ENCODE peak calls at places on chromosomes 12 and 14, in ten cellular contexts. M, X, N, Y, L, I, Z, H, A and C are unnamed samples.

GRCh38 chr14:101501858-101502615 is 59.3 kb upstream of the DIO3 start:
- DNase-seq in M (peak; percentile 28), X (no peak), N (no peak), Y (no peak), L (no peak), I (no peak), Z (no peak), H (no peak), A (peak; percentile 16), C (no peak)

GRCh38 chr12:46454981-46455380 is 82.4 kb upstream of the SLC38A2 start:
- DNase-seq in M (no peak), X (no peak), N (no peak), Y (no peak), L (no peak), I (no peak), Z (no peak), H (no peak), A (no peak), C (no peak)

GRCh38 chr12:69919565-69919964 is 94.5 kb downstream of the MYRFL start:
- DNase-seq in M (no peak), X (no peak), N (no peak), Y (no peak), L (no peak), I (no peak), Z (no peak), H (no peak), A (no peak), C (no peak)

GRCh38 chr12:46269429-46270241 is 792 bp upstream of the SLC38A1 start:
- DNase-seq in M (no peak), X (peak; percentile 15), N (no peak), Y (no peak), L (no peak), I (peak; percentile 20), Z (no peak), H (peak; percentile 67), A (no peak), C (peak; percentile 30)

GRCh38 chr12:4027412-4027811 is 154.2 kb upstream of the PARP11 start:
- DNase-seq in M (no peak), X (no peak), N (no peak), Y (no peak), L (peak; percentile 7), I (no peak), Z (no peak), H (peak; percentile 67), A (no peak), C (no peak)

GRCh38 chr12:77625441-77625840 is 205.3 kb upstream of the NAV3 start:
- DNase-seq in M (no peak), X (no peak), N (no peak), Y (no peak), L (peak; percentile 91), I (no peak), Z (no peak), H (no peak), A (no peak), C (no peak)

GRCh38 chr12:87953257-87953860 is 75.8 kb downstream of the C12orf50 start:
- DNase-seq in M (no peak), X (peak; percentile 26), N (no peak), Y (no peak), L (peak; percentile 71), I (no peak), Z (peak; percentile 72), H (no peak), A (no peak), C (no peak)

GRCh38 chr14:54818201-54819133 is 84.2 kb downstream of the GCH1 start:
- DNase-seq in M (no peak), X (no peak), N (no peak), Y (no peak), L (peak; percentile 69), I (no peak), Z (no peak), H (no peak), A (no peak), C (no peak)

GRCh38 chr14:95040723-95041476 is 116.4 kb downstream of the DICER1 start:
- DNase-seq in M (peak; percentile 49), X (no peak), N (no peak), Y (peak; percentile 9), L (peak; percentile 32), I (no peak), Z (peak; percentile 11), H (no peak), A (peak; percentile 20), C (no peak)

DNA sequence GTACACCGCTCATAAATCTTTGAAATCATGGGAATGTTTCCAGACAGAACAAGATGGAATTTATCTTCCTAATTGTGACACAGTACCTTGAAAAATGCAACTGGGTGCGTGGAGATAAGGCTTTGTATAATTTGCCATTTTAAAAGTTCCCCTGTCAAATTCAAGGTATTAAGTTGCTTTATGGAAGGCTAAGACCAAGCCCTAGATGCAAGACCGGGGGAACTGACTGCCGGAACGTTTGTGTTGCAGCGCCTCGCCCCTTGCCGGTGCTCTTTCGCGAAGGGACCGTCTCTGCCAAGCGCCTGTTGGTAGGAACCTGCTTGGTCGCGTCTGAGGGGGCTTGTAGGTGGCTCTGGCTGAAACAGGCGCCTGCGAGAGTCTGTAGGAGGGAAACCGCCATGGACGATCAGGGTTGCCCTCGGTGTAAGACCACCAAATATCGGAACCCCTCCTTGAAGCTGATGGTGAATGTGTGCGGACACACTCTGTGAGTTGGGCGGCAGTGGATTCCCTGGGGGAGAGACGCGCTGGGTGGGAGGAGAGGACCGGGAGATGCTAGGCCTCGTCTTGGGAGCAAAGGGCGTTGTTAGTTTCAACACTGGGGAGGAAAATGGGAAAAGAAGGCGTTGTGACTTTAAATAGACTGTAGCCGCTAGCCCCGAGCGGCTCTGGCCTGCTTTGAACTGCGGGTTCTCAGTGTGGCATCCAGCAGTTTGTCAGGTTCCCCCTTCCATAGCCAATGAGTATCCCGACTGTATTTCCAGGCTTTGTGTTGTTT is at the start of gene MNAT1:
- DNase-seq in M (peak; percentile 81), X (peak; percentile 79), N (peak; percentile 76), Y (peak; percentile 59), L (peak; percentile 88), I (peak; percentile 51), Z (peak; percentile 90), H (peak; percentile 80), A (peak; percentile 78), C (peak; percentile 86)
- TF ChIP-seq CTCF in M (no peak), X (no peak), N (no peak), Y (no peak), L (no peak), I (no peak), Z (no peak), H (no peak), A (no peak), C (no peak)

DNA sequence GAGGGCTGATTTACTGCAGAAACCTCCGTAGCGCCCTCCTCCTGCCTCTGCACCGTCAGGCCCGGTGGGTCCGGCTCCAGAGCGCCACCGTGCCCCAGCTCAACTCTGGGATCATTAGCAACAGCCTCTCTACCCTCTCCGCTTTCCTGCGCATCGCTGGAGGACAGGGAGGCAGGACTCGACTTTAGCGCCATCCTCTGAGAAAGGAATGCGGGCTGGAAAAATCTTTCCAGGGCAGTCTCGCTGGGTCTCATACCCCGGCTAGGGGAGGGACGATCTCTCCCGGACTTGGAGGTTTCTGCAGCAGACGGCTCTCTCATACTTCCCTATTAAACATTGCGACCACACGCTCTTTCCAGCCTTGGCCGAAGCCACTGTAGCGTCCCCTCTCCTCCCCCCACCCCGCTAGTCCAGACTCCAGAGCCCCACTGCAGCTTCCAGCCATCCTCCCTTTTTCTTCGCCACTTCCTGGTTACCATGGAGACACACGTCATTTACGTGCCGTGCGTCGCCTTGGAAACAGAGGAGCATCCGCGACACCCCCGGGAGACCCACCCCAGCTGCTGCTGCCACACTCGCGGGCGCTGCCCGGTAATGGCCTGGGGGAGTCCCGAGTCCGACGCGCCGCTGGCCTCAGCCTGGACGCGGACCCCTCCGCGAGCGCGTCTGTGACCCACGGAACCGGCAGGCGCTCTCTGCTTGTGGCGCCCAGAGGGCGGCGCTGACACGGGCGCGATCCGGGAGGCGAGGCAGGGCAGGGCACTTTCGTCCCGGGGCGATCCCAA is at the start of gene CCDC184:
- DNase-seq in M (peak; percentile 73), X (peak; percentile 68), N (peak; percentile 75), Y (peak; percentile 43), L (peak; percentile 73), I (no peak), Z (peak; percentile 90), H (peak; percentile 79), A (peak; percentile 48), C (peak; percentile 82)
- TF ChIP-seq CTCF in M (no peak), X (no peak), N (no peak), Y (no peak), L (peak; percentile 37), I (no peak), Z (peak; percentile 42), H (no peak), A (no peak), C (no peak)

GRCh38 chr12:92503029-92503931 is 199.5 kb upstream of the PLEKHG7 start:
- DNase-seq in M (no peak), X (no peak), N (no peak), Y (no peak), L (no peak), I (no peak), Z (no peak), H (no peak), A (no peak), C (no peak)

GRCh38 chr12:92503977-92504966 is 198.5 kb upstream of the PLEKHG7 start:
- DNase-seq in M (peak; percentile 63), X (no peak), N (no peak), Y (no peak), L (no peak), I (no peak), Z (no peak), H (no peak), A (peak; percentile 69), C (no peak)

GRCh38 chr12:92506460-92506859 is 196.3 kb upstream of the PLEKHG7 start:
- DNase-seq in M (no peak), X (no peak), N (no peak), Y (no peak), L (no peak), I (no peak), Z (no peak), H (no peak), A (no peak), C (no peak)

GRCh38 chr12:92505373-92506340 is 197.1 kb upstream of the PLEKHG7 start:
- DNase-seq in M (peak; percentile 75), X (peak; percentile 67), N (peak; percentile 80), Y (no peak), L (peak; percentile 50), I (no peak), Z (no peak), H (peak; percentile 57), A (peak; percentile 60), C (peak; percentile 17)

DNA sequence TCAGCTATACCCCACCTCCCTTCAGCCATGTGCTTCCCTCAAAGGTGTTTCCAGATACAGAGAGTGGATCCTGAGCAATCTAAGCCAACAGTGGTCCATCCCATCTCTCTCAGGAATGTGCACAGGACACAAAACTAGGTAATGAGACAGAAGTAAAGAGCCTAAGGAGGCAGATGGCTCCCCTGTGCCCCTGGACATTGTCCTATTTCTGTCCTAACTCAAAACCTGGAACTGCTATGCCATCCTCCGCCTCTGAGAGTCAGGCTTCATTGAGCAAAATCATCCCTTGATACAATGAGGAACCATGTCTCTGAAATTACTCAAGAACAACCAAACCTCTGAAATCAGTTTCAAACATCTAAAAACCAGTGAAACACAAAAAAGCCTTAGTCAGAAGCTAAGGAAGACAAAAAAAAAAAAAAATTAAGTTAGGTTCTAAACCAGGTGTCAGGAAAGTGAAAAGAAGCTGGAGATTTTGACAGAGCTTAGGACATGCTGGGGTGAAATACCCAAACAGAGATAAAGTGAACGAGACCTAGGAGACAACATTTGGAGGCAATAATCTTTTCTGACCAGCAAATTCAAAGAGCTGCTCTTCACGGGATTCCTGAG is 200.3 kb upstream of the PLEKHG7 start:
- DNase-seq in M (no peak), X (no peak), N (no peak), Y (no peak), L (no peak), I (no peak), Z (peak; percentile 35), H (no peak), A (no peak), C (no peak)
- TF ChIP-seq CTCF in M (peak; percentile 21), X (no peak), N (no peak), Y (no peak), L (no peak), I (peak; percentile 41), Z (no peak), H (no peak), A (peak; percentile 12), C (no peak)

GRCh38 chr14:21825147-21825743 is 151.6 kb upstream of the OR4E1 start:
- DNase-seq in M (no peak), X (peak; percentile 15), N (no peak), Y (no peak), L (peak; percentile 4), I (no peak), Z (peak; percentile 59), H (no peak), A (no peak), C (peak; percentile 46)
- TF ChIP-seq CTCF in M (no peak), X (peak; percentile 43), N (no peak), Y (no peak), L (peak; percentile 23), I (no peak), Z (peak; percentile 24), H (no peak), A (no peak), C (peak; percentile 60)